ENCODE peak calls at places on chromosomes 6 and 20, in seven cellular contexts. L is NCI-H1048; K is activated CD8-positive, alpha-beta T cell treated with anti-CD3 and anti-CD28 coated beads, Interleukin-2, amount 10 ng/mL, durations not matched to agents 7 days and 5 days; Q is AML-193; W is SW480; S is NCI-H748 treated with DMSO at 0.1 percent for 48 hours; V is iPS DF 6.9. Z is an unnamed sample.

GRCh38 chr6:9612489-9612888 is 802.4 kb downstream of the TFAP2A start:
- DNase-seq in V (no peak), W (no peak), Q (no peak), S (no peak), K (no peak), L (no peak), Z (no peak)

GRCh38 chr6:35067234-35067633 is 73.9 kb downstream of the TCP11 start:
- DNase-seq in K (no peak), V (no peak), Q (no peak), L (no peak), S (no peak), W (no peak), Z (no peak)

GRCh38 chr6:47134476-47135189 is 92.5 kb upstream of the ADGRF1 start:
- DNase-seq in K (no peak), S (peak), L (no peak), Q (peak), V (no peak), W (peak), Z (peak)

GRCh38 chr6:35620706-35621105 is 68.0 kb downstream of the FKBP5 start:
- DNase-seq in V (no peak), L (no peak), Q (no peak), K (no peak), S (no peak), W (no peak), Z (no peak)

GRCh38 chr6:52503344-52503747 is 73.5 kb downstream of the TRAM2 start:
- DNase-seq in V (no peak), Q (no peak), W (no peak), K (no peak), S (no peak), L (no peak), Z (no peak)

GRCh38 chr20:10404023-10404628 is 29.9 kb downstream of the MKKS start:
- DNase-seq in V (no peak), L (no peak), Q (peak), S (no peak), K (no peak), W (no peak), Z (no peak)

GRCh38 chr20:62596486-62596885 is 45.8 kb upstream of the SLCO4A1 start:
- DNase-seq in L (no peak), W (no peak), K (no peak), V (no peak), S (no peak), Q (no peak), Z (no peak)

GRCh38 chr20:23150304-23151007 is 64.3 kb upstream of the CD93 start:
- DNase-seq in Q (no peak), L (no peak), S (no peak), K (no peak), V (no peak), W (no peak), Z (no peak)

GRCh38 chr6:139386404-139386803 is 12.0 kb upstream of the CITED2 start:
- DNase-seq in W (no peak), L (no peak), V (no peak), Q (no peak), K (no peak), S (no peak), Z (no peak)

GRCh38 chr6:77466055-77467028 is 3.1 kb upstream of the HTR1B start:
- DNase-seq in K (peak), L (no peak), Q (no peak), V (no peak), S (peak), W (peak), Z (no peak)

GRCh38 chr6:135568366-135568765 is 70.8 kb upstream of the AHI1 start:
- DNase-seq in W (no peak), V (no peak), K (peak), S (no peak), L (no peak), Q (no peak), Z (no peak)

GRCh38 chr20:58634121-58634817 is 16.8 kb upstream of the STX16 start:
- DNase-seq in K (peak), V (no peak), L (no peak), W (no peak), Q (no peak), S (no peak), Z (no peak)

GRCh38 chr6:30322527-30323501 is 3.9 kb upstream of the TRIM39 start:
- DNase-seq in V (no peak), S (no peak), Q (no peak), W (no peak), K (no peak), L (no peak), Z (no peak)

GRCh38 chr6:169990095-169991030 is 238.9 kb downstream of the ERMARD start:
- DNase-seq in L (no peak), K (peak), S (no peak), V (no peak), Q (peak), W (no peak), Z (no peak)

GRCh38 chr6:76682842-76683241 is 610.4 kb upstream of the IMPG1 start:
- DNase-seq in W (peak), S (no peak), K (no peak), Q (peak), V (no peak), L (no peak), Z (peak)

GRCh38 chr20:57433658-57434389 is 42.6 kb downstream of the RBM38 start:
- DNase-seq in K (peak), V (no peak), L (no peak), S (no peak), Q (no peak), W (peak), Z (no peak)

GRCh38 chr20:25089096-25089495 is 7.2 kb upstream of the VSX1 start:
- DNase-seq in V (no peak), W (no peak), L (no peak), Q (no peak), K (no peak), S (no peak), Z (no peak)

GRCh38 chr6:136226027-136226673 is 24.0 kb downstream of the MTFR2 start:
- DNase-seq in V (no peak), Q (peak), K (peak), L (peak), S (peak), W (peak), Z (peak)

GRCh38 chr6:3386374-3386857 is 70.4 kb downstream of the SLC22A23 start:
- DNase-seq in W (no peak), V (no peak), Q (no peak), L (no peak), K (no peak), S (no peak), Z (no peak)

GRCh38 chr20:21360686-21361085 is 36.6 kb downstream of the NKX2-4 start:
- DNase-seq in S (no peak), L (no peak), K (no peak), V (no peak), Q (no peak), W (no peak), Z (no peak)

GRCh38 chr20:34570859-34571306 is 12.4 kb downstream of the MAP1LC3A start:
- DNase-seq in L (no peak), K (no peak), V (no peak), Q (no peak), S (no peak), W (no peak), Z (no peak)

GRCh38 chr20:36878913-36879312 is 3.0 kb downstream of the TLDC2 start:
- DNase-seq in K (no peak), W (no peak), Q (no peak), L (no peak), V (no peak), S (no peak), Z (no peak)

GRCh38 chr6:137044366-137045220 is at the start of gene IL20RA:
- DNase-seq in L (no peak), V (peak), S (no peak), W (no peak), K (no peak), Q (no peak), Z (no peak)

GRCh38 chr6:81451787-81452186 is 300.7 kb downstream of the TENT5A start:
- DNase-seq in Q (no peak), S (peak), K (no peak), W (peak), V (no peak), L (no peak), Z (no peak)

GRCh38 chr6:47810885-47811284 is 29.1 kb downstream of the OPN5 start:
- DNase-seq in W (no peak), L (no peak), K (no peak), S (no peak), V (no peak), Q (no peak), Z (no peak)

GRCh38 chr6:88823998-88824397 is 139.4 kb downstream of the RNGTT start:
- DNase-seq in W (peak), K (no peak), L (no peak), V (no peak), Q (no peak), S (no peak), Z (no peak)

GRCh38 chr6:129671442-129672344 is 38.3 kb downstream of the ARHGAP18 start:
- DNase-seq in W (no peak), L (no peak), K (peak), V (peak), Q (peak), S (no peak), Z (no peak)

GRCh38 chr6:36753671-36754485 is 56.3 kb downstream of the RAB44 start:
- DNase-seq in Q (no peak), S (no peak), K (no peak), V (no peak), L (no peak), W (no peak), Z (peak)

GRCh38 chr20:14707865-14708574 is 370.6 kb upstream of the FLRT3 start:
- DNase-seq in Q (no peak), W (no peak), K (no peak), L (no peak), V (no peak), S (no peak), Z (no peak)

GRCh38 chr6:55496201-55496600 is 82.8 kb downstream of the HMGCLL1 start:
- DNase-seq in L (no peak), S (no peak), Q (no peak), K (no peak), V (no peak), W (no peak), Z (no peak)

GRCh38 chr6:29071831-29072723 is 15.0 kb downstream of the OR2B3 start:
- DNase-seq in V (peak), W (peak), L (no peak), K (peak), S (peak), Q (peak), Z (no peak)

GRCh38 chr20:23159256-23159922 is 73.3 kb upstream of the CD93 start:
- DNase-seq in Q (peak), W (no peak), V (no peak), K (no peak), L (no peak), S (peak), Z (no peak)

GRCh38 chr6:12605888-12606345 is 110.7 kb upstream of the PHACTR1 start:
- DNase-seq in K (peak), V (peak), S (peak), Q (peak), W (peak), L (peak), Z (peak)

Z was measured in NCI-H1105.